ENCODE peak calls at places on chromosomes 1 and 21, in nine cellular contexts. F is COLO829; K is stimulated activated CD4-positive, alpha-beta T cell treated with anti-CD3 and anti-CD28 coated beads, Interleukin-12 subunit alpha, Interleukin-12 subunit beta, amount 100 ng/mL, for 4 hours; M is mammary epithelial cell; S is activated CD4-positive, alpha-beta T cell treated with anti-CD3 and anti-CD28 coated beads for 48 hours; P is HEK293T; G is ACHN; T is heart right ventricle; W is HFF-Myc. Q is an unnamed sample.

GRCh38 chr1:18926315-18927081 is 24.1 kb upstream of the ALDH4A1 start:
- DNase-seq in F (peak; percentile 96), K (peak; percentile 75), M (peak; percentile 97), P (no peak), G (peak; percentile 84), T (no peak), W (peak; percentile 92), S (peak; percentile 91), Q (peak; percentile 87)

GRCh38 chr1:177937931-177938330 is 31.9 kb downstream of the SEC16B start:
- DNase-seq in M (peak; percentile 51), P (no peak), S (no peak), G (no peak), T (no peak), K (no peak), W (no peak), F (no peak), Q (no peak)

GRCh38 chr1:196875935-196876334 is 11.9 kb upstream of the CFHR4 start:
- DNase-seq in M (no peak), K (no peak), W (no peak), P (no peak), T (no peak), S (no peak), G (no peak), F (no peak), Q (no peak)

GRCh38 chr21:27277122-27277521 is 310.2 kb upstream of the ADAMTS5 start:
- DNase-seq in W (no peak), F (no peak), K (no peak), G (no peak), T (no peak), S (no peak), M (no peak), P (no peak), Q (no peak)

GRCh38 chr1:110874303-110875215 is 1.6 kb downstream of the CD53 start:
- DNase-seq in M (no peak), K (no peak), P (no peak), F (no peak), G (no peak), S (no peak), T (no peak), W (no peak), Q (no peak)

GRCh38 chr1:6538958-6539357 is 15.4 kb downstream of the NOL9 start:
- DNase-seq in S (no peak), W (no peak), P (no peak), M (no peak), G (no peak), T (no peak), F (no peak), K (no peak), Q (no peak)

GRCh38 chr1:197917813-197918646 is 858 bp downstream of the LHX9 start:
- DNase-seq in M (no peak), S (peak; percentile 41), G (peak; percentile 35), P (no peak), W (no peak), K (no peak), F (no peak), T (no peak), Q (peak; percentile 47)

GRCh38 chr1:205563927-205564441 is 59.5 kb downstream of the CDK18 start:
- DNase-seq in G (no peak), F (no peak), T (no peak), K (no peak), P (no peak), W (no peak), M (no peak), S (no peak), Q (no peak)

GRCh38 chr1:160552425-160552824 is 26.9 kb downstream of the CD84 start:
- DNase-seq in T (no peak), P (no peak), G (no peak), S (no peak), M (no peak), K (no peak), W (no peak), F (no peak), Q (no peak)

GRCh38 chr21:36700961-36701911 is 2.3 kb downstream of the SIM2 start:
- DNase-seq in P (peak; percentile 43), W (no peak), T (no peak), F (no peak), K (no peak), G (no peak), S (no peak), M (no peak), Q (no peak)

GRCh38 chr1:220901906-220902305 is 22.7 kb downstream of the HLX start:
- DNase-seq in F (no peak), T (no peak), P (no peak), S (no peak), M (no peak), G (no peak), K (no peak), W (no peak), Q (no peak)

GRCh38 chr1:24904731-24905354 is 25.2 kb downstream of the RUNX3 start:
- DNase-seq in W (no peak), M (no peak), K (no peak), S (peak; percentile 2), T (no peak), F (no peak), G (no peak), P (no peak), Q (peak; percentile 24)

GRCh38 chr1:114758251-114758832 is 558 bp upstream of the CSDE1 start:
- DNase-seq in K (no peak), F (peak; percentile 43), M (peak; percentile 57), W (peak; percentile 6), S (no peak), T (no peak), P (peak; percentile 12), G (no peak), Q (no peak)

GRCh38 chr1:53559854-53560571 is 100.8 kb downstream of the DMRTB1 start:
- DNase-seq in M (no peak), K (no peak), S (no peak), G (no peak), F (no peak), T (no peak), P (no peak), W (no peak), Q (no peak)

GRCh38 chr1:48697066-48697707 is 79.5 kb downstream of the BEND5 start:
- DNase-seq in P (peak; percentile 65), T (peak; percentile 58), F (peak; percentile 26), K (peak; percentile 50), S (peak; percentile 80), W (peak; percentile 10), G (peak; percentile 47), M (peak; percentile 40), Q (peak; percentile 88)

GRCh38 chr1:62299426-62300200 is 19.6 kb downstream of the KANK4 start:
- DNase-seq in W (no peak), K (no peak), M (peak; percentile 70), F (peak; percentile 89), G (no peak), T (peak; percentile 23), S (no peak), P (no peak), Q (no peak)

GRCh38 chr1:202122639-202123335 is at the start of gene GPR37L1:
- DNase-seq in S (no peak), G (peak; percentile 80), K (no peak), W (no peak), M (no peak), P (no peak), T (peak; percentile 55), F (peak; percentile 75), Q (no peak)

GRCh38 chr1:197691816-197692215 is 83.5 kb downstream of the DENND1B start:
- DNase-seq in T (no peak), S (no peak), F (no peak), W (no peak), M (no peak), G (no peak), P (no peak), K (no peak), Q (no peak)

GRCh38 chr1:166507347-166507746 is 331.9 kb upstream of the POGK start:
- DNase-seq in G (no peak), P (no peak), F (no peak), M (no peak), S (no peak), T (no peak), W (no peak), K (no peak), Q (no peak)

GRCh38 chr1:36352141-36352909 is 28.9 kb upstream of the EVA1B start:
- DNase-seq in T (no peak), F (no peak), P (no peak), G (peak; percentile 23), K (no peak), S (no peak), W (no peak), M (no peak), Q (no peak)

GRCh38 chr1:192907545-192908243 is 98.9 kb downstream of the RGS2 start:
- DNase-seq in S (no peak), M (peak; percentile 91), G (no peak), P (no peak), T (no peak), K (no peak), F (peak; percentile 88), W (no peak), Q (no peak)

GRCh38 chr1:10909697-10910489 is 102.6 kb upstream of the TARDBP start:
- DNase-seq in M (peak; percentile 27), T (peak; percentile 58), W (no peak), K (peak; percentile 73), P (peak; percentile 69), F (no peak), S (peak; percentile 85), G (peak; percentile 45), Q (peak; percentile 89)

GRCh38 chr1:177091036-177091435 is 73.5 kb downstream of the ASTN1 start:
- DNase-seq in F (no peak), T (no peak), M (peak; percentile 32), G (no peak), P (no peak), S (no peak), K (no peak), W (peak; percentile 51), Q (no peak)

GRCh38 chr1:8348777-8349472 is 31.0 kb downstream of the SLC45A1 start:
- DNase-seq in T (peak; percentile 76), G (peak; percentile 48), F (peak; percentile 73), K (peak; percentile 70), P (peak; percentile 86), M (peak; percentile 24), W (no peak), S (peak; percentile 78), Q (peak; percentile 81)

GRCh38 chr1:50179639-50180038 is 70.9 kb downstream of the ELAVL4 start:
- DNase-seq in M (no peak), S (no peak), P (no peak), F (no peak), T (no peak), G (no peak), K (no peak), W (no peak), Q (no peak)

GRCh38 chr1:203527013-203527412 is 33.1 kb downstream of the OPTC start:
- DNase-seq in M (no peak), G (no peak), T (no peak), P (no peak), W (no peak), K (no peak), S (no peak), F (no peak), Q (no peak)

GRCh38 chr1:63000508-63000907 is 216.6 kb downstream of the ATG4C start:
- DNase-seq in W (no peak), T (no peak), P (no peak), F (no peak), M (no peak), G (no peak), S (no peak), K (no peak), Q (no peak)

GRCh38 chr1:204417231-204417997 is 5.8 kb upstream of the PPP1R15B start:
- DNase-seq in S (peak; percentile 60), W (no peak), M (peak; percentile 98), T (peak; percentile 25), F (peak; percentile 96), G (peak; percentile 99), K (peak; percentile 14), P (peak; percentile 53), Q (peak; percentile 68)

GRCh38 chr1:225654277-225654597 is 1.3 kb upstream of the ENAH start:
- DNase-seq in W (no peak), G (peak; percentile 37), S (no peak), P (no peak), K (no peak), F (no peak), T (no peak), M (no peak), Q (no peak)

Q was measured in stimulated activated CD8-positive, alpha-beta memory T cell treated with anti-CD3 and anti-CD28 coated beads, Interleukin-4, amount 100 ng/mL, for 48 hours.